ENCODE peak calls at places on chromosome 9, in eight cellular contexts. One of them, this sample, is unnamed.

GRCh38 chr9:979983-980382 is 3.5 kb downstream of the DMRT3 start:
- DNase-seq in activated T-helper 1 cell treated with anti-CD3 and anti-CD28 coated beads, Interleukin-12 subunit alpha, Interleukin-12 subunit beta, Interleukin-2, Interleukin-4 antibody, amounts not matched to agents 30 ng/mL and 10 ng/mL and 1 ng/mL, durations not matched to agents 14 hours and 24 hours and 36 hours: no peak
- DNase-seq in right cardiac atrium: no peak
- DNase-seq in BJ: no peak
- DNase-seq in T-helper 9 cell: no peak
- DNase-seq in anterior cingulate cortex: no peak
- DNase-seq in EL: no peak
- DNase-seq in NCI-H1417: no peak
- DNase-seq in this sample: no peak

GRCh38 chr9:105647595-105648349 is 14.5 kb upstream of the TAL2 start:
- DNase-seq in activated T-helper 1 cell treated with anti-CD3 and anti-CD28 coated beads, Interleukin-12 subunit alpha, Interleukin-12 subunit beta, Interleukin-2, Interleukin-4 antibody, amounts not matched to agents 30 ng/mL and 10 ng/mL and 1 ng/mL, durations not matched to agents 14 hours and 24 hours and 36 hours: no peak
- DNase-seq in right cardiac atrium: no peak
- DNase-seq in BJ: no peak
- DNase-seq in T-helper 9 cell: no peak
- DNase-seq in anterior cingulate cortex: no peak
- DNase-seq in EL: no peak
- DNase-seq in NCI-H1417: no peak
- DNase-seq in this sample: no peak

GRCh38 chr9:132647355-132647754 is 22.4 kb downstream of the DDX31 start:
- DNase-seq in activated T-helper 1 cell treated with anti-CD3 and anti-CD28 coated beads, Interleukin-12 subunit alpha, Interleukin-12 subunit beta, Interleukin-2, Interleukin-4 antibody, amounts not matched to agents 30 ng/mL and 10 ng/mL and 1 ng/mL, durations not matched to agents 14 hours and 24 hours and 36 hours: no peak
- DNase-seq in right cardiac atrium: no peak
- DNase-seq in BJ: peak
- DNase-seq in T-helper 9 cell: no peak
- DNase-seq in anterior cingulate cortex: no peak
- DNase-seq in EL: peak
- DNase-seq in NCI-H1417: no peak
- DNase-seq in this sample: no peak

GRCh38 chr9:87742813-87743428 is 17.0 kb downstream of the CTSL start:
- DNase-seq in activated T-helper 1 cell treated with anti-CD3 and anti-CD28 coated beads, Interleukin-12 subunit alpha, Interleukin-12 subunit beta, Interleukin-2, Interleukin-4 antibody, amounts not matched to agents 30 ng/mL and 10 ng/mL and 1 ng/mL, durations not matched to agents 14 hours and 24 hours and 36 hours: no peak
- DNase-seq in right cardiac atrium: no peak
- DNase-seq in BJ: no peak
- DNase-seq in T-helper 9 cell: no peak
- DNase-seq in anterior cingulate cortex: no peak
- DNase-seq in EL: peak
- DNase-seq in NCI-H1417: no peak
- DNase-seq in this sample: no peak

GRCh38 chr9:97740848-97741821 is 44.0 kb upstream of the XPA start:
- DNase-seq in activated T-helper 1 cell treated with anti-CD3 and anti-CD28 coated beads, Interleukin-12 subunit alpha, Interleukin-12 subunit beta, Interleukin-2, Interleukin-4 antibody, amounts not matched to agents 30 ng/mL and 10 ng/mL and 1 ng/mL, durations not matched to agents 14 hours and 24 hours and 36 hours: peak
- DNase-seq in right cardiac atrium: peak
- DNase-seq in BJ: peak
- DNase-seq in T-helper 9 cell: peak
- DNase-seq in anterior cingulate cortex: no peak
- DNase-seq in EL: peak
- DNase-seq in NCI-H1417: no peak
- DNase-seq in this sample: no peak

GRCh38 chr9:81979196-81979595 is 9.4 kb upstream of the SPATA31D1 start:
- DNase-seq in activated T-helper 1 cell treated with anti-CD3 and anti-CD28 coated beads, Interleukin-12 subunit alpha, Interleukin-12 subunit beta, Interleukin-2, Interleukin-4 antibody, amounts not matched to agents 30 ng/mL and 10 ng/mL and 1 ng/mL, durations not matched to agents 14 hours and 24 hours and 36 hours: no peak
- DNase-seq in right cardiac atrium: no peak
- DNase-seq in BJ: no peak
- DNase-seq in T-helper 9 cell: no peak
- DNase-seq in anterior cingulate cortex: no peak
- DNase-seq in EL: no peak
- DNase-seq in NCI-H1417: no peak
- DNase-seq in this sample: no peak

GRCh38 chr9:91433180-91433579 is 9.5 kb upstream of the NFIL3 start:
- DNase-seq in activated T-helper 1 cell treated with anti-CD3 and anti-CD28 coated beads, Interleukin-12 subunit alpha, Interleukin-12 subunit beta, Interleukin-2, Interleukin-4 antibody, amounts not matched to agents 30 ng/mL and 10 ng/mL and 1 ng/mL, durations not matched to agents 14 hours and 24 hours and 36 hours: no peak
- DNase-seq in right cardiac atrium: no peak
- DNase-seq in BJ: peak
- DNase-seq in T-helper 9 cell: no peak
- DNase-seq in anterior cingulate cortex: no peak
- DNase-seq in EL: peak
- DNase-seq in NCI-H1417: peak
- DNase-seq in this sample: peak

GRCh38 chr9:68685770-68686169 is 19.3 kb upstream of the PIP5K1B start:
- DNase-seq in activated T-helper 1 cell treated with anti-CD3 and anti-CD28 coated beads, Interleukin-12 subunit alpha, Interleukin-12 subunit beta, Interleukin-2, Interleukin-4 antibody, amounts not matched to agents 30 ng/mL and 10 ng/mL and 1 ng/mL, durations not matched to agents 14 hours and 24 hours and 36 hours: no peak
- DNase-seq in right cardiac atrium: no peak
- DNase-seq in BJ: no peak
- DNase-seq in T-helper 9 cell: no peak
- DNase-seq in anterior cingulate cortex: no peak
- DNase-seq in EL: peak
- DNase-seq in NCI-H1417: no peak
- DNase-seq in this sample: peak

GRCh38 chr9:79489241-79490000 is 82.3 kb upstream of the TLE4 start:
- DNase-seq in activated T-helper 1 cell treated with anti-CD3 and anti-CD28 coated beads, Interleukin-12 subunit alpha, Interleukin-12 subunit beta, Interleukin-2, Interleukin-4 antibody, amounts not matched to agents 30 ng/mL and 10 ng/mL and 1 ng/mL, durations not matched to agents 14 hours and 24 hours and 36 hours: no peak
- DNase-seq in right cardiac atrium: peak
- DNase-seq in BJ: peak
- DNase-seq in T-helper 9 cell: no peak
- DNase-seq in anterior cingulate cortex: peak
- DNase-seq in EL: peak
- DNase-seq in NCI-H1417: no peak
- DNase-seq in this sample: no peak

GRCh38 chr9:121399126-121399882 is 29.3 kb upstream of the STOM start:
- DNase-seq in activated T-helper 1 cell treated with anti-CD3 and anti-CD28 coated beads, Interleukin-12 subunit alpha, Interleukin-12 subunit beta, Interleukin-2, Interleukin-4 antibody, amounts not matched to agents 30 ng/mL and 10 ng/mL and 1 ng/mL, durations not matched to agents 14 hours and 24 hours and 36 hours: no peak
- DNase-seq in right cardiac atrium: no peak
- DNase-seq in BJ: no peak
- DNase-seq in T-helper 9 cell: no peak
- DNase-seq in anterior cingulate cortex: no peak
- DNase-seq in EL: peak
- DNase-seq in NCI-H1417: no peak
- DNase-seq in this sample: no peak

GRCh38 chr9:87635656-87636501 is 90.0 kb upstream of the CTSL start:
- DNase-seq in activated T-helper 1 cell treated with anti-CD3 and anti-CD28 coated beads, Interleukin-12 subunit alpha, Interleukin-12 subunit beta, Interleukin-2, Interleukin-4 antibody, amounts not matched to agents 30 ng/mL and 10 ng/mL and 1 ng/mL, durations not matched to agents 14 hours and 24 hours and 36 hours: no peak
- DNase-seq in right cardiac atrium: no peak
- DNase-seq in BJ: no peak
- DNase-seq in T-helper 9 cell: no peak
- DNase-seq in anterior cingulate cortex: no peak
- DNase-seq in EL: no peak
- DNase-seq in NCI-H1417: no peak
- DNase-seq in this sample: no peak

GRCh38 chr9:116494815-116495634 is 192.1 kb upstream of the TRIM32 start:
- DNase-seq in activated T-helper 1 cell treated with anti-CD3 and anti-CD28 coated beads, Interleukin-12 subunit alpha, Interleukin-12 subunit beta, Interleukin-2, Interleukin-4 antibody, amounts not matched to agents 30 ng/mL and 10 ng/mL and 1 ng/mL, durations not matched to agents 14 hours and 24 hours and 36 hours: no peak
- DNase-seq in right cardiac atrium: peak
- DNase-seq in BJ: no peak
- DNase-seq in T-helper 9 cell: no peak
- DNase-seq in anterior cingulate cortex: no peak
- DNase-seq in EL: peak
- DNase-seq in NCI-H1417: peak
- DNase-seq in this sample: peak

GRCh38 chr9:26975728-26976707 is 19.8 kb downstream of the IFT74 start:
- DNase-seq in activated T-helper 1 cell treated with anti-CD3 and anti-CD28 coated beads, Interleukin-12 subunit alpha, Interleukin-12 subunit beta, Interleukin-2, Interleukin-4 antibody, amounts not matched to agents 30 ng/mL and 10 ng/mL and 1 ng/mL, durations not matched to agents 14 hours and 24 hours and 36 hours: no peak
- DNase-seq in right cardiac atrium: no peak
- DNase-seq in BJ: no peak
- DNase-seq in T-helper 9 cell: no peak
- DNase-seq in anterior cingulate cortex: no peak
- DNase-seq in EL: peak
- DNase-seq in NCI-H1417: no peak
- DNase-seq in this sample: peak

GRCh38 chr9:101858026-101858425 is 119.6 kb upstream of the GRIN3A start:
- DNase-seq in activated T-helper 1 cell treated with anti-CD3 and anti-CD28 coated beads, Interleukin-12 subunit alpha, Interleukin-12 subunit beta, Interleukin-2, Interleukin-4 antibody, amounts not matched to agents 30 ng/mL and 10 ng/mL and 1 ng/mL, durations not matched to agents 14 hours and 24 hours and 36 hours: no peak
- DNase-seq in right cardiac atrium: no peak
- DNase-seq in BJ: no peak
- DNase-seq in T-helper 9 cell: no peak
- DNase-seq in anterior cingulate cortex: no peak
- DNase-seq in EL: no peak
- DNase-seq in NCI-H1417: no peak
- DNase-seq in this sample: no peak

GRCh38 chr9:133708770-133709611 is 29.2 kb downstream of the SARDH start:
- DNase-seq in activated T-helper 1 cell treated with anti-CD3 and anti-CD28 coated beads, Interleukin-12 subunit alpha, Interleukin-12 subunit beta, Interleukin-2, Interleukin-4 antibody, amounts not matched to agents 30 ng/mL and 10 ng/mL and 1 ng/mL, durations not matched to agents 14 hours and 24 hours and 36 hours: no peak
- DNase-seq in right cardiac atrium: peak
- DNase-seq in BJ: no peak
- DNase-seq in T-helper 9 cell: peak
- DNase-seq in anterior cingulate cortex: no peak
- DNase-seq in EL: no peak
- DNase-seq in NCI-H1417: peak
- DNase-seq in this sample: peak

GRCh38 chr9:32991895-32992595 is 9.4 kb downstream of the APTX start:
- DNase-seq in activated T-helper 1 cell treated with anti-CD3 and anti-CD28 coated beads, Interleukin-12 subunit alpha, Interleukin-12 subunit beta, Interleukin-2, Interleukin-4 antibody, amounts not matched to agents 30 ng/mL and 10 ng/mL and 1 ng/mL, durations not matched to agents 14 hours and 24 hours and 36 hours: no peak
- DNase-seq in right cardiac atrium: no peak
- DNase-seq in BJ: no peak
- DNase-seq in T-helper 9 cell: no peak
- DNase-seq in anterior cingulate cortex: no peak
- DNase-seq in EL: no peak
- DNase-seq in NCI-H1417: no peak
- DNase-seq in this sample: no peak

GRCh38 chr9:130541533-130541932 is 37.8 kb upstream of the FUBP3 start:
- DNase-seq in activated T-helper 1 cell treated with anti-CD3 and anti-CD28 coated beads, Interleukin-12 subunit alpha, Interleukin-12 subunit beta, Interleukin-2, Interleukin-4 antibody, amounts not matched to agents 30 ng/mL and 10 ng/mL and 1 ng/mL, durations not matched to agents 14 hours and 24 hours and 36 hours: no peak
- DNase-seq in right cardiac atrium: no peak
- DNase-seq in BJ: no peak
- DNase-seq in T-helper 9 cell: no peak
- DNase-seq in anterior cingulate cortex: no peak
- DNase-seq in EL: no peak
- DNase-seq in NCI-H1417: no peak
- DNase-seq in this sample: peak

GRCh38 chr9:4887556-4887955 is 94.8 kb downstream of the RCL1 start:
- DNase-seq in activated T-helper 1 cell treated with anti-CD3 and anti-CD28 coated beads, Interleukin-12 subunit alpha, Interleukin-12 subunit beta, Interleukin-2, Interleukin-4 antibody, amounts not matched to agents 30 ng/mL and 10 ng/mL and 1 ng/mL, durations not matched to agents 14 hours and 24 hours and 36 hours: no peak
- DNase-seq in right cardiac atrium: peak
- DNase-seq in BJ: peak
- DNase-seq in T-helper 9 cell: no peak
- DNase-seq in anterior cingulate cortex: no peak
- DNase-seq in EL: peak
- DNase-seq in NCI-H1417: peak
- DNase-seq in this sample: no peak

GRCh38 chr9:107465467-107466451 is 23.8 kb downstream of the KLF4 start:
- DNase-seq in activated T-helper 1 cell treated with anti-CD3 and anti-CD28 coated beads, Interleukin-12 subunit alpha, Interleukin-12 subunit beta, Interleukin-2, Interleukin-4 antibody, amounts not matched to agents 30 ng/mL and 10 ng/mL and 1 ng/mL, durations not matched to agents 14 hours and 24 hours and 36 hours: no peak
- DNase-seq in right cardiac atrium: peak
- DNase-seq in BJ: no peak
- DNase-seq in T-helper 9 cell: no peak
- DNase-seq in anterior cingulate cortex: no peak
- DNase-seq in EL: peak
- DNase-seq in NCI-H1417: no peak
- DNase-seq in this sample: no peak

GRCh38 chr9:122468735-122469134 is 9.0 kb downstream of the OR1J1 start:
- DNase-seq in activated T-helper 1 cell treated with anti-CD3 and anti-CD28 coated beads, Interleukin-12 subunit alpha, Interleukin-12 subunit beta, Interleukin-2, Interleukin-4 antibody, amounts not matched to agents 30 ng/mL and 10 ng/mL and 1 ng/mL, durations not matched to agents 14 hours and 24 hours and 36 hours: no peak
- DNase-seq in right cardiac atrium: no peak
- DNase-seq in BJ: peak
- DNase-seq in T-helper 9 cell: no peak
- DNase-seq in anterior cingulate cortex: no peak
- DNase-seq in EL: peak
- DNase-seq in NCI-H1417: no peak
- DNase-seq in this sample: no peak

GRCh38 chr9:5843450-5844249 is 10.7 kb upstream of the ERMP1 start:
- DNase-seq in activated T-helper 1 cell treated with anti-CD3 and anti-CD28 coated beads, Interleukin-12 subunit alpha, Interleukin-12 subunit beta, Interleukin-2, Interleukin-4 antibody, amounts not matched to agents 30 ng/mL and 10 ng/mL and 1 ng/mL, durations not matched to agents 14 hours and 24 hours and 36 hours: no peak
- DNase-seq in right cardiac atrium: no peak
- DNase-seq in BJ: no peak
- DNase-seq in T-helper 9 cell: no peak
- DNase-seq in anterior cingulate cortex: no peak
- DNase-seq in EL: peak
- DNase-seq in NCI-H1417: peak
- DNase-seq in this sample: no peak

GRCh38 chr9:127972316-127972871 is 8.4 kb downstream of the EEIG1 start:
- DNase-seq in activated T-helper 1 cell treated with anti-CD3 and anti-CD28 coated beads, Interleukin-12 subunit alpha, Interleukin-12 subunit beta, Interleukin-2, Interleukin-4 antibody, amounts not matched to agents 30 ng/mL and 10 ng/mL and 1 ng/mL, durations not matched to agents 14 hours and 24 hours and 36 hours: no peak
- DNase-seq in right cardiac atrium: peak
- DNase-seq in BJ: no peak
- DNase-seq in T-helper 9 cell: no peak
- DNase-seq in anterior cingulate cortex: peak
- DNase-seq in EL: no peak
- DNase-seq in NCI-H1417: no peak
- DNase-seq in this sample: no peak

GRCh38 chr9:1647776-1648175 is 367.4 kb upstream of the SMARCA2 start:
- DNase-seq in activated T-helper 1 cell treated with anti-CD3 and anti-CD28 coated beads, Interleukin-12 subunit alpha, Interleukin-12 subunit beta, Interleukin-2, Interleukin-4 antibody, amounts not matched to agents 30 ng/mL and 10 ng/mL and 1 ng/mL, durations not matched to agents 14 hours and 24 hours and 36 hours: no peak
- DNase-seq in right cardiac atrium: no peak
- DNase-seq in BJ: no peak
- DNase-seq in T-helper 9 cell: no peak
- DNase-seq in anterior cingulate cortex: no peak
- DNase-seq in EL: peak
- DNase-seq in NCI-H1417: no peak
- DNase-seq in this sample: no peak

GRCh38 chr9:8534828-8535227 is 735.2 kb upstream of the DMAC1 start:
- DNase-seq in activated T-helper 1 cell treated with anti-CD3 and anti-CD28 coated beads, Interleukin-12 subunit alpha, Interleukin-12 subunit beta, Interleukin-2, Interleukin-4 antibody, amounts not matched to agents 30 ng/mL and 10 ng/mL and 1 ng/mL, durations not matched to agents 14 hours and 24 hours and 36 hours: no peak
- DNase-seq in right cardiac atrium: no peak
- DNase-seq in BJ: no peak
- DNase-seq in T-helper 9 cell: no peak
- DNase-seq in anterior cingulate cortex: no peak
- DNase-seq in EL: no peak
- DNase-seq in NCI-H1417: no peak
- DNase-seq in this sample: no peak

GRCh38 chr9:134535171-134535570 is 106.4 kb upstream of the COL5A1 start:
- DNase-seq in activated T-helper 1 cell treated with anti-CD3 and anti-CD28 coated beads, Interleukin-12 subunit alpha, Interleukin-12 subunit beta, Interleukin-2, Interleukin-4 antibody, amounts not matched to agents 30 ng/mL and 10 ng/mL and 1 ng/mL, durations not matched to agents 14 hours and 24 hours and 36 hours: no peak
- DNase-seq in right cardiac atrium: no peak
- DNase-seq in BJ: no peak
- DNase-seq in T-helper 9 cell: no peak
- DNase-seq in anterior cingulate cortex: no peak
- DNase-seq in EL: no peak
- DNase-seq in NCI-H1417: no peak
- DNase-seq in this sample: no peak